ENCODE peak calls at places on chromosomes 4 and X, in four cellular contexts. Q is cardiac muscle cell; E is CD4-positive, alpha-beta memory T cell; U is GM23338. X is an unnamed sample. For H3K4me1 and H3K27me3, the result is how much of the 10 kb centered on the place peaks cover.

GRCh38 chr4:85152490-85152889 is 186.0 kb upstream of the WDFY3 start:
- DNase-seq in E (no peak), U (no peak), Q (no peak), X (no peak)

GRCh38 chrX:115344885-115345653 is 55.6 kb downstream of the LUZP4 start:
- DNase-seq in U (peak), E (no peak), Q (peak), X (no peak)

GRCh38 chr4:127832585-127832984 is 48.1 kb upstream of the PLK4 start:
- DNase-seq in Q (no peak), U (no peak), E (no peak), X (no peak)

GRCh38 chrX:150615356-150615755 is 46.9 kb downstream of the MTM1 start:
- DNase-seq in U (no peak), Q (no peak), E (no peak), X (no peak)

GRCh38 chrX:56600141-56600540 is 36.7 kb downstream of the UBQLN2 start:
- DNase-seq in Q (peak), U (no peak), E (no peak), X (no peak)

GRCh38 chr4:185685804-185686203 is 126.2 kb downstream of the SORBS2 start:
- DNase-seq in U (no peak), E (no peak), Q (no peak), X (no peak)

GRCh38 chr4:123674752-123675151 is 278.2 kb downstream of the SPRY1 start:
- DNase-seq in E (no peak), U (no peak), Q (no peak), X (no peak)

GRCh38 chr4:137394000-137394399 is 138.3 kb downstream of the PCDH18 start:
- DNase-seq in U (no peak), E (no peak), Q (peak), X (no peak)

GRCh38 chr4:184746532-184746870 is 12.6 kb upstream of the CENPU start:
- DNase-seq in E (no peak), U (peak), Q (peak), X (peak)

GRCh38 chrX:118521435-118521834 is 25.8 kb downstream of the DOCK11 start:
- DNase-seq in Q (peak), E (no peak), U (no peak), X (no peak)

GRCh38 chrX:129522184-129523059 is 868 bp downstream of the SMARCA1 start:
- DNase-seq in Q (peak), E (no peak), U (peak), X (no peak)

GRCh38 chrX:72105436-72105835 is 26.3 kb downstream of the RTL5 start:
- DNase-seq in U (no peak), Q (no peak), E (peak), X (no peak)

GRCh38 chr4:168449740-168450442 is 30.4 kb downstream of the DDX60L start:
- DNase-seq in E (no peak), U (no peak), Q (peak), X (no peak)

GRCh38 chr4:53840643-53841042 is 223.8 kb downstream of the CHIC2 start:
- DNase-seq in U (no peak), Q (peak), E (no peak), X (no peak)

GRCh38 chrX:44731160-44731559 is 112.7 kb upstream of the DUSP21 start:
- DNase-seq in Q (peak), E (no peak), U (no peak), X (no peak)

GRCh38 chr4:174218127-174218790 is 65.2 kb downstream of the FBXO8 start:
- DNase-seq in U (peak), Q (peak), E (no peak), X (no peak)

GRCh38 chrX:48940404-48940955 is 16.9 kb downstream of the OTUD5 start:
- DNase-seq in E (no peak), U (no peak), Q (no peak), X (no peak)

GRCh38 chr4:99437686-99438577 is 2.8 kb upstream of the ADH7 start:
- DNase-seq in U (no peak), E (no peak), Q (no peak), X (no peak)

GRCh38 chrX:22060451-22060940 is 28.4 kb downstream of the PHEX start:
- DNase-seq in U (no peak), E (no peak), Q (peak), X (no peak)

GRCh38 chr4:9936128-9936644 is 85.1 kb downstream of the SLC2A9 start:
- DNase-seq in U (no peak), Q (no peak), E (no peak), X (no peak)
- H3K4me1 ChIP-seq in U (under half), Q (under half), E (under half), X (under half)

GRCh38 chrX:55524487-55524886 is 34.8 kb upstream of the USP51 start:
- DNase-seq in U (peak), E (no peak), Q (peak), X (no peak)

GRCh38 chrX:55521687-55522086 is 32.0 kb upstream of the USP51 start:
- DNase-seq in E (no peak), U (no peak), Q (no peak), X (no peak)

GRCh38 chrX:55522577-55523254 is 33.1 kb upstream of the USP51 start:
- DNase-seq in Q (no peak), U (peak), E (no peak), X (no peak)
- H3K27me3 ChIP-seq in Q (under half), U (under half), E (under half), X (under half)

GRCh38 chr4:40310225-40310624 is 24.9 kb upstream of the CHRNA9 start:
- DNase-seq in E (no peak), U (no peak), Q (no peak), X (no peak)
- H3K4me1 ChIP-seq in E (half or more), U (under half), Q (under half), X (under half)

GRCh38 chr4:153781280-153781679 is 7.6 kb downstream of the SFRP2 start:
- DNase-seq in E (no peak), Q (no peak), U (peak), X (no peak)
- H3K27me3 ChIP-seq in E (under half), Q (under half), U (under half), X (under half)

GRCh38 chr4:796206-796605 is 29.7 kb downstream of the CPLX1 start:
- DNase-seq in E (no peak), U (no peak), Q (no peak), X (no peak)
- H3K4me1 ChIP-seq in E (half or more), U (under half), Q (under half), X (under half)

GRCh38 chr4:152939655-152940054 is 3.5 kb downstream of the FHDC1 start:
- DNase-seq in E (no peak), Q (no peak), U (no peak), X (no peak)

GRCh38 chr4:152937280-152937534 is 1.1 kb downstream of the FHDC1 start:
- DNase-seq in Q (no peak), E (no peak), U (no peak), X (no peak)

GRCh38 chr4:152936446-152937279 is 540 bp downstream of the FHDC1 start:
- DNase-seq in Q (no peak), E (peak), U (peak), X (no peak)

GRCh38 chr4:152937535-152938236 is 1.6 kb downstream of the FHDC1 start:
- DNase-seq in U (peak), E (peak), Q (peak), X (no peak)

GRCh38 chr4:152938237-152938969 is 2.3 kb downstream of the FHDC1 start:
- DNase-seq in Q (no peak), E (no peak), U (no peak), X (no peak)
- H3K27me3 ChIP-seq in Q (half or more), E (under half), U (under half), X (under half)

DNA sequence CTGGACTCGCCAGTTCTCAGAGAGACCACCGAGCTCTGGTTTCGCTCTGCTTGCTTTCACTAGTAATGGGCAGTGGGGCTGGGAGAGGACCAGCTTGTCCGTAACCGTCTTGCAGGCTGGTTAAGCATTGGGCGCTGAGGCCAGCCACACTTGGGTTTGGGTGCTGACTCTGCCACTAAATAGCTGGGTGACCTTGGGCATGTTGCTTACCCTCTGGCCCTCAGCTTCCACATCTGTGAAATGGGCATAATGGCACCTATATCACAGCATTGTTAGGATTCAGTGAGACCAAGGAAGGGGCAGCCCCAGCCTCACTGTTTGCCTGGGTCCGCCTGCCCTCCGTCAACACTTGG is 43.5 kb downstream of the EVC start:
- DNase-seq in U (no peak), E (no peak), Q (no peak), X (no peak)
- H3K4me1 ChIP-seq in U (under half), E (under half), Q (under half), X (under half)

GRCh38 chr4:181289203-181289602 is 954.0 kb upstream of the TENM3 start:
- DNase-seq in E (no peak), Q (no peak), U (no peak), X (no peak)

GRCh38 chr4:181293541-181293940 is 949.7 kb upstream of the TENM3 start:
- DNase-seq in U (no peak), Q (no peak), E (no peak), X (no peak)

GRCh38 chr4:181291615-181292014 is 951.6 kb upstream of the TENM3 start:
- DNase-seq in Q (no peak), E (no peak), U (no peak), X (no peak)

GRCh38 chr4:181293014-181293413 is 950.2 kb upstream of the TENM3 start:
- DNase-seq in E (no peak), U (no peak), Q (no peak), X (no peak)

GRCh38 chr4:181294421-181294820 is 948.8 kb upstream of the TENM3 start:
- DNase-seq in U (no peak), Q (no peak), E (no peak), X (no peak)
- H3K27me3 ChIP-seq in U (under half), Q (under half), E (under half), X (under half)

GRCh38 chr4:102612195-102612594 is 111.0 kb downstream of the NFKB1 start:
- DNase-seq in U (no peak), Q (no peak), E (no peak), X (no peak)
- H3K4me1 ChIP-seq in U (under half), Q (under half), E (half or more), X (under half)

DNA sequence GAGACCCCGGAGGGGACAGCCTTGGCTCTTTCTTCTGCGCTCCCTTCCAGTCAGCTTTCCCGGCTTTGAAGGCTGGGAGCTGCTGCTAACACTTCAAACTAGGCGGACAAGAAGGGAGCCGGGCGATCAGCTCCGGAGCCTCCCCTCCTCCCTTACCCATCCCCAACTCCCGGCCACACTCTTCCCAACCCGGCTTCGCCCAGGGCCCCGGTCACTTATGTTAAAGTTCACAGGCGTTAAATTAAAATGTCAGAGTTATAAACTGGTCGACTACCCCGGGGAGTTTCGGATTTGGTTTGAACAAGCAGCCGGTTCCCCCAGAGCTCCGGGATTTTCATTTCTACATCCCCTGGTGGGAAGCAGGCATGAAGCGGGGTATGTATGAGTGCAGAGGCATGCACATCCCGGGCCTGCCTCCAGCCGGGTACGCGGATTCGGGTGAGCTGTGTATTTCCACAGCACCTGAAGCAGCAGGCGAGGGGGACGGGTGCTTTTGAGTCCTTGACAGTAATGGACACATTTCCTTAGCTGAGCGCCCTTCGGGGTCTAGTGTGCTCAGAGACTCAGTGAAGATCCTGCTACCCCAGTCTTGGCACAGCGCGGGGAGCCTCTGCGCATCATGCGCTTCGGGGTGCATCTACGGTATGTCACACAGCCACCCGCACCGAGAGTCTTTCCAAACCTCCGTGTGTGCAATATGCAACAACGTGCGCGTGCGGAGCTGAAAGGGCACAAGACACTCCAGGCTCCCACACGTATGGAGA is 883 bp downstream of the UNC5C start:
- DNase-seq in U (peak), E (no peak), Q (peak), X (no peak)
- H3K27me3 ChIP-seq in U (half or more), E (under half), Q (under half), X (under half)

X was measured in vagina.